ENCODE peak calls at places on chromosomes 16 and 17, in six cellular contexts. D is transverse colon, T is H1, Q is breast epithelium, A is posterior cingulate gyrus, B is GOT3. L is an unnamed sample.
A peak's percentile ranks its signal among the peaks of the same experiment; 100 is the strongest.

GRCh38 chr17:70945386-70945785 is 776.1 kb downstream of the KCNJ2 start:
- DNase-seq in T (no peak), A (no peak), D (no peak), B (no peak), Q (no peak), L (no peak)

GRCh38 chr16:81548901-81549546 is 104.4 kb downstream of the CMIP start:
- DNase-seq in B (no peak), T (no peak), A (no peak), D (peak; percentile 55), Q (no peak), L (no peak)

GRCh38 chr17:1323336-1323735 is 43.9 kb downstream of the TRARG1 start:
- DNase-seq in T (no peak), Q (no peak), A (no peak), B (no peak), D (no peak), L (no peak)

GRCh38 chr16:20923876-20924275 is 23.3 kb downstream of the LYRM1 start:
- DNase-seq in B (no peak), T (no peak), D (no peak), Q (no peak), A (no peak), L (no peak)

GRCh38 chr16:85286970-85287814 is 174.9 kb upstream of the CIBAR2 start:
- DNase-seq in D (no peak), Q (no peak), A (peak; percentile 93), T (no peak), B (no peak), L (no peak)

GRCh38 chr17:34307110-34307509 is 12.1 kb upstream of the CCL8 start:
- DNase-seq in D (no peak), Q (no peak), A (no peak), T (no peak), B (no peak), L (no peak)

GRCh38 chr17:39261286-39261685 is 35.5 kb upstream of the STAC2 start:
- DNase-seq in Q (no peak), T (no peak), B (no peak), A (no peak), D (no peak), L (no peak)

GRCh38 chr16:87803385-87803784 is 37.6 kb upstream of the KLHDC4 start:
- DNase-seq in D (no peak), A (no peak), T (no peak), B (no peak), Q (no peak), L (no peak)

GRCh38 chr16:52071101-52071500 is 475.8 kb downstream of the TOX3 start:
- DNase-seq in Q (no peak), T (no peak), B (no peak), A (no peak), D (no peak), L (no peak)

GRCh38 chr17:834136-834535 is 52.0 kb downstream of the MRM3 start:
- DNase-seq in D (no peak), B (no peak), T (no peak), A (no peak), Q (no peak), L (no peak)

GRCh38 chr17:50533720-50534148 is 1.2 kb downstream of the EPN3 start:
- DNase-seq in B (no peak), Q (no peak), D (peak; percentile 81), T (no peak), A (peak; percentile 93), L (no peak)

GRCh38 chr16:81994485-81994884 is 16.8 kb downstream of the SDR42E1 start:
- DNase-seq in T (no peak), D (no peak), Q (no peak), B (no peak), A (no peak), L (no peak)

GRCh38 chr16:87706278-87707000 is 59.3 kb downstream of the KLHDC4 start:
- DNase-seq in A (no peak), Q (no peak), B (no peak), T (no peak), D (no peak), L (no peak)

GRCh38 chr16:89744813-89745212 is 23.5 kb downstream of the ZNF276 start:
- DNase-seq in B (no peak), Q (no peak), T (no peak), A (no peak), D (no peak), L (no peak)

GRCh38 chr17:66904760-66905637 is 59.5 kb upstream of the CACNG4 start:
- DNase-seq in T (no peak), A (no peak), B (no peak), Q (no peak), D (no peak), L (no peak)

GRCh38 chr17:12789976-12790805 is 893 bp downstream of the ARHGAP44 start:
- DNase-seq in B (no peak), D (peak; percentile 34), A (peak; percentile 78), Q (no peak), T (no peak), L (no peak)

GRCh38 chr17:82808921-82809905 is 30.6 kb downstream of the ZNF750 start:
- DNase-seq in A (peak; percentile 70), B (no peak), Q (no peak), D (no peak), T (no peak), L (no peak)

GRCh38 chr16:54244061-54244886 is 42.3 kb downstream of the IRX3 start:
- DNase-seq in A (no peak), T (no peak), B (no peak), D (no peak), Q (no peak), L (no peak)

GRCh38 chr17:18318122-18318521 is 3.0 kb downstream of the SMCR8 start:
- DNase-seq in Q (no peak), B (no peak), D (no peak), T (no peak), A (no peak), L (no peak)

GRCh38 chr17:39684369-39685043 is 3.4 kb downstream of the PGAP3 start:
- DNase-seq in B (no peak), A (no peak), T (no peak), D (no peak), Q (no peak), L (no peak)

GRCh38 chr16:9527976-9528375 is 436.5 kb downstream of the HAPSTR1 start:
- DNase-seq in T (no peak), D (no peak), A (no peak), Q (no peak), B (no peak), L (no peak)

GRCh38 chr17:41308251-41308917 is 725 bp downstream of the KRTAP16-1 start:
- DNase-seq in T (no peak), Q (peak; percentile 54), D (peak; percentile 63), A (peak; percentile 91), B (no peak), L (peak; percentile 87)

GRCh38 chr17:64200080-64201042 is 62.7 kb downstream of the TEX2 start:
- DNase-seq in D (no peak), B (no peak), Q (no peak), A (no peak), T (no peak), L (no peak)

GRCh38 chr16:81599034-81599744 is 154.6 kb downstream of the CMIP start:
- DNase-seq in A (no peak), D (no peak), Q (no peak), B (no peak), T (no peak), L (no peak)

GRCh38 chr16:15983898-15984297 is 34.5 kb downstream of the ABCC1 start:
- DNase-seq in D (no peak), B (no peak), A (no peak), T (no peak), Q (no peak), L (peak; percentile 24)